ENCODE peak calls at places on chromosome 13, in five cellular contexts. One of them, this sample, is unnamed.

GRCh38 chr13:109787135-109787954 is 962 bp upstream of the IRS2 start:
- DNase-seq in aorta: peak; percentile 83
- DNase-seq in body of pancreas: peak; percentile 53
- DNase-seq in left lung: peak; percentile 84
- DNase-seq in heart left ventricle: peak; percentile 55
- DNase-seq in this sample: peak; percentile 43

GRCh38 chr13:75139291-75139690 is 342.7 kb downstream of the TBC1D4 start:
- DNase-seq in aorta: no peak
- DNase-seq in body of pancreas: no peak
- DNase-seq in left lung: no peak
- DNase-seq in heart left ventricle: no peak
- DNase-seq in this sample: no peak

GRCh38 chr13:30576528-30576927 is 41.2 kb upstream of the USPL1 start:
- DNase-seq in aorta: no peak
- DNase-seq in body of pancreas: peak; percentile 19
- DNase-seq in left lung: no peak
- DNase-seq in heart left ventricle: peak; percentile 32
- DNase-seq in this sample: peak; percentile 35

GRCh38 chr13:28761586-28761985 is 42.8 kb upstream of the SLC46A3 start:
- DNase-seq in aorta: no peak
- DNase-seq in body of pancreas: no peak
- DNase-seq in left lung: no peak
- DNase-seq in heart left ventricle: no peak
- DNase-seq in this sample: no peak

GRCh38 chr13:40172149-40172591 is 494.3 kb downstream of the FOXO1 start:
- DNase-seq in aorta: no peak
- DNase-seq in body of pancreas: no peak
- DNase-seq in left lung: peak; percentile 64
- DNase-seq in heart left ventricle: no peak
- DNase-seq in this sample: no peak

GRCh38 chr13:35954207-35954560 is 177.0 kb downstream of the DCLK1 start:
- DNase-seq in aorta: no peak
- DNase-seq in body of pancreas: no peak
- DNase-seq in left lung: no peak
- DNase-seq in heart left ventricle: no peak
- DNase-seq in this sample: no peak

GRCh38 chr13:62964522-62964921 is 1548.9 kb upstream of the PCDH20 start:
- DNase-seq in aorta: no peak
- DNase-seq in body of pancreas: no peak
- DNase-seq in left lung: no peak
- DNase-seq in heart left ventricle: no peak
- DNase-seq in this sample: peak; percentile 6

GRCh38 chr13:50707533-50708096 is 135.9 kb downstream of the DLEU7 start:
- DNase-seq in aorta: no peak
- DNase-seq in body of pancreas: no peak
- DNase-seq in left lung: no peak
- DNase-seq in heart left ventricle: no peak
- DNase-seq in this sample: peak; percentile 47

GRCh38 chr13:32309812-32310706 is 5.1 kb downstream of the ZAR1L start:
- DNase-seq in aorta: no peak
- DNase-seq in body of pancreas: no peak
- DNase-seq in left lung: no peak
- DNase-seq in heart left ventricle: no peak
- DNase-seq in this sample: peak; percentile 30

GRCh38 chr13:96109125-96109524 is 19.2 kb downstream of the HS6ST3 start:
- DNase-seq in aorta: no peak
- DNase-seq in body of pancreas: no peak
- DNase-seq in left lung: no peak
- DNase-seq in heart left ventricle: no peak
- DNase-seq in this sample: no peak

GRCh38 chr13:83333614-83334388 is 548.5 kb downstream of the SLITRK1 start:
- DNase-seq in aorta: no peak
- DNase-seq in body of pancreas: no peak
- DNase-seq in left lung: no peak
- DNase-seq in heart left ventricle: no peak
- DNase-seq in this sample: peak; percentile 16

GRCh38 chr13:72125561-72125960 is 258.6 kb upstream of the DACH1 start:
- DNase-seq in aorta: no peak
- DNase-seq in body of pancreas: no peak
- DNase-seq in left lung: no peak
- DNase-seq in heart left ventricle: no peak
- DNase-seq in this sample: no peak

GRCh38 chr13:79417741-79418140 is 11.7 kb upstream of the RBM26 start:
- DNase-seq in aorta: no peak
- DNase-seq in body of pancreas: no peak
- DNase-seq in left lung: no peak
- DNase-seq in heart left ventricle: no peak
- DNase-seq in this sample: no peak

GRCh38 chr13:97627566-97627965 is 193.6 kb downstream of the RAP2A start:
- DNase-seq in aorta: no peak
- DNase-seq in body of pancreas: peak; percentile 22
- DNase-seq in left lung: no peak
- DNase-seq in heart left ventricle: peak; percentile 39
- DNase-seq in this sample: peak; percentile 70

GRCh38 chr13:43572601-43573360 is 214.0 kb downstream of the ENOX1 start:
- DNase-seq in aorta: no peak
- DNase-seq in body of pancreas: no peak
- DNase-seq in left lung: no peak
- DNase-seq in heart left ventricle: no peak
- DNase-seq in this sample: peak; percentile 27

GRCh38 chr13:60398949-60399589 is 2.0 kb downstream of the TDRD3 start:
- DNase-seq in aorta: no peak
- DNase-seq in body of pancreas: peak; percentile 16
- DNase-seq in left lung: no peak
- DNase-seq in heart left ventricle: no peak
- DNase-seq in this sample: peak; percentile 11

GRCh38 chr13:40116008-40116407 is 460.5 kb downstream of the COG6 start:
- DNase-seq in aorta: no peak
- DNase-seq in body of pancreas: peak; percentile 86
- DNase-seq in left lung: no peak
- DNase-seq in heart left ventricle: no peak
- DNase-seq in this sample: no peak

GRCh38 chr13:53038993-53039392 is 10.4 kb downstream of the OLFM4 start:
- DNase-seq in aorta: no peak
- DNase-seq in body of pancreas: no peak
- DNase-seq in left lung: no peak
- DNase-seq in heart left ventricle: no peak
- DNase-seq in this sample: no peak

GRCh38 chr13:75769141-75769905 is 133.2 kb downstream of the LMO7 start:
- DNase-seq in aorta: no peak
- DNase-seq in body of pancreas: no peak
- DNase-seq in left lung: no peak
- DNase-seq in heart left ventricle: no peak
- DNase-seq in this sample: no peak

GRCh38 chr13:88142653-88143052 is 471.5 kb downstream of the SLITRK5 start:
- DNase-seq in aorta: no peak
- DNase-seq in body of pancreas: no peak
- DNase-seq in left lung: no peak
- DNase-seq in heart left ventricle: no peak
- DNase-seq in this sample: no peak
- H3K36me3 ChIP-seq in aorta: no peaks in the 10 kb centered on the region
- H3K36me3 ChIP-seq in body of pancreas: no peaks in the 10 kb centered on the region
- H3K36me3 ChIP-seq in left lung: no peaks in the 10 kb centered on the region
- H3K36me3 ChIP-seq in heart left ventricle: no peaks in the 10 kb centered on the region
- H3K36me3 ChIP-seq in this sample: no peaks in the 10 kb centered on the region

GRCh38 chr13:49258097-49258796 is 10.5 kb downstream of the CDADC1 start:
- DNase-seq in aorta: no peak
- DNase-seq in body of pancreas: no peak
- DNase-seq in left lung: no peak
- DNase-seq in heart left ventricle: no peak
- DNase-seq in this sample: no peak
- H3K4me3 ChIP-seq in aorta: no peak overlapping the region
- H3K4me3 ChIP-seq in body of pancreas: no peak overlapping the region
- H3K4me3 ChIP-seq in left lung: peak overlapping the region; percentile 9
- H3K4me3 ChIP-seq in heart left ventricle: peak overlapping the region; percentile 47
- H3K4me3 ChIP-seq in this sample: no peak overlapping the region

DNA sequence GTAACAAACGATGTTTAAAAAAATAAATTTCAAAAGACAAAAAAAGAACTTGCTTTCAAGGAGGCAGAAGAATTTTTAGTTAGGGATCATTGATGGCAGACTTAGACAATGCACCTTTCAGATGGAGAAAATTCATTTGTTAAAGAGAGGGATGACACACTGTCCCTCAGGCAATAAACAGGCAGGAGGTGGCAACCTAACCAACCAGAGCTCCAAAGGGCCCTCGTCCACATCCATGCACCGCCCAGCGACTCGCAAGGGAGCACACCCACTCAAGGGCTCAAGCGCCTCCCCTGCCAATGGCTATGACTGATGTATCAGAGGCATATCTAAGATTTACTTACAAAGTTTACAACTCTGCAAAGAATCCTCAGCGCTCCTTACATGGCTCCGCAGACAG is 81.9 kb downstream of the TUBGCP3 start:
- DNase-seq in aorta: no peak
- DNase-seq in body of pancreas: no peak
- DNase-seq in left lung: no peak
- DNase-seq in heart left ventricle: no peak
- DNase-seq in this sample: no peak
- H3K36me3 ChIP-seq in aorta: peaks cover 8% of the 10 kb centered on the region
- H3K36me3 ChIP-seq in body of pancreas: no peaks in the 10 kb centered on the region
- H3K36me3 ChIP-seq in left lung: no peaks in the 10 kb centered on the region
- H3K36me3 ChIP-seq in heart left ventricle: peaks cover 87% of the 10 kb centered on the region
- H3K36me3 ChIP-seq in this sample: peaks cover 20% of the 10 kb centered on the region

DNA sequence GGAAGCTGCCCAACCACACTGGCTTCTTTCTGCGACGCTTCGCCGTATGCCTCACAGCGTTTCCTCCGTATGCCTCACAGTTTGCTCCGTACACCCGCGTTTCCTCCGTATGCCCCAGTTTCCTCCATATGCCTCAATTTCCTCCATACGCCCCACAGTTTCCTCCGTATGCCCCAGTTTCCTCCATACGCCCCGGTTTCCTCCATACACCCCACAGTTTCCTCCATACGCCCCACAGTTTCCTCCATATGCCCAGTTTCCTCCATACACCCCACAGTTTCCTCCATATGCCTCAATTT is 22.6 kb downstream of the GAS6 start:
- DNase-seq in aorta: no peak
- DNase-seq in body of pancreas: no peak
- DNase-seq in left lung: no peak
- DNase-seq in heart left ventricle: no peak
- DNase-seq in this sample: no peak
- H3K4me3 ChIP-seq in aorta: no peak overlapping the region
- H3K4me3 ChIP-seq in body of pancreas: no peak overlapping the region
- H3K4me3 ChIP-seq in left lung: no peak overlapping the region
- H3K4me3 ChIP-seq in heart left ventricle: no peak overlapping the region
- H3K4me3 ChIP-seq in this sample: no peak overlapping the region

GRCh38 chr13:113820813-113821651 is 42.8 kb downstream of the GAS6 start:
- DNase-seq in aorta: peak; percentile 88
- DNase-seq in body of pancreas: peak; percentile 44
- DNase-seq in left lung: peak; percentile 80
- DNase-seq in heart left ventricle: peak; percentile 90
- DNase-seq in this sample: peak; percentile 83

GRCh38 chr13:113822266-113822665 is 41.6 kb downstream of the GAS6 start:
- DNase-seq in aorta: no peak
- DNase-seq in body of pancreas: no peak
- DNase-seq in left lung: peak; percentile 68
- DNase-seq in heart left ventricle: no peak
- DNase-seq in this sample: no peak

GRCh38 chr13:113822956-113823744 is 40.7 kb downstream of the GAS6 start:
- DNase-seq in aorta: no peak
- DNase-seq in body of pancreas: no peak
- DNase-seq in left lung: peak; percentile 76
- DNase-seq in heart left ventricle: no peak
- DNase-seq in this sample: no peak

GRCh38 chr13:113819731-113820715 is 43.9 kb downstream of the GAS6 start:
- DNase-seq in aorta: peak; percentile 77
- DNase-seq in body of pancreas: no peak
- DNase-seq in left lung: peak; percentile 77
- DNase-seq in heart left ventricle: no peak
- DNase-seq in this sample: peak; percentile 38

GRCh38 chr13:113821847-113822246 is 42.0 kb downstream of the GAS6 start:
- DNase-seq in aorta: peak; percentile 78
- DNase-seq in body of pancreas: no peak
- DNase-seq in left lung: peak; percentile 75
- DNase-seq in heart left ventricle: peak; percentile 54
- DNase-seq in this sample: no peak
- H3K36me3 ChIP-seq in aorta: peaks cover 10% of the 10 kb centered on the region
- H3K36me3 ChIP-seq in body of pancreas: peaks cover 4% of the 10 kb centered on the region
- H3K36me3 ChIP-seq in left lung: no peaks in the 10 kb centered on the region
- H3K36me3 ChIP-seq in heart left ventricle: peaks cover 48% of the 10 kb centered on the region
- H3K36me3 ChIP-seq in this sample: no peaks in the 10 kb centered on the region

GRCh38 chr13:95106562-95106961 is 194.7 kb downstream of the ABCC4 start:
- DNase-seq in aorta: no peak
- DNase-seq in body of pancreas: no peak
- DNase-seq in left lung: no peak
- DNase-seq in heart left ventricle: no peak
- DNase-seq in this sample: no peak
- H3K4me3 ChIP-seq in aorta: no peak overlapping the region
- H3K4me3 ChIP-seq in body of pancreas: no peak overlapping the region
- H3K4me3 ChIP-seq in left lung: no peak overlapping the region
- H3K4me3 ChIP-seq in heart left ventricle: no peak overlapping the region
- H3K4me3 ChIP-seq in this sample: no peak overlapping the region

DNA sequence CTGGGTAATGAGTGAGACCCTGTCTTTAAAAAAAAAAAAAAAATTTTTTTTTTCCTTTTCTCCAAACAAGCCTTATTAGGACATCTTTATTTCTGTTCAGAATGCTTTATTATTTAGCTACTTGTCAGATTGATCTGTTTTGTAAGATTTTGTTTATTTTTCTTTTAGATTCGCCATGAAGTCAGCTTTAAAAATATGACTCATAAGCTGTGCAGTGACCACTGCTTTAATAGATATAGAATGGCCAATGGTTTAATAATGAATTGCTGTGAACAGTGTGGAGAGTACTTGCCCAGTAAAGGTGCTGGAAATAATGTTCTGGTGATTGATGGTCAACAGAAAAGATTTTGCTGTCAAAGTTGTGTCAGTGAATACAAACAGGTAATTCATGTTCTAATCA is 47.7 kb downstream of the ZMYM2 start:
- DNase-seq in aorta: no peak
- DNase-seq in body of pancreas: no peak
- DNase-seq in left lung: no peak
- DNase-seq in heart left ventricle: no peak
- DNase-seq in this sample: no peak
- H3K36me3 ChIP-seq in aorta: peaks cover 4% of the 10 kb centered on the region
- H3K36me3 ChIP-seq in body of pancreas: no peaks in the 10 kb centered on the region
- H3K36me3 ChIP-seq in left lung: no peaks in the 10 kb centered on the region
- H3K36me3 ChIP-seq in heart left ventricle: peaks cover 88% of the 10 kb centered on the region
- H3K36me3 ChIP-seq in this sample: peaks cover 64% of the 10 kb centered on the region

DNA sequence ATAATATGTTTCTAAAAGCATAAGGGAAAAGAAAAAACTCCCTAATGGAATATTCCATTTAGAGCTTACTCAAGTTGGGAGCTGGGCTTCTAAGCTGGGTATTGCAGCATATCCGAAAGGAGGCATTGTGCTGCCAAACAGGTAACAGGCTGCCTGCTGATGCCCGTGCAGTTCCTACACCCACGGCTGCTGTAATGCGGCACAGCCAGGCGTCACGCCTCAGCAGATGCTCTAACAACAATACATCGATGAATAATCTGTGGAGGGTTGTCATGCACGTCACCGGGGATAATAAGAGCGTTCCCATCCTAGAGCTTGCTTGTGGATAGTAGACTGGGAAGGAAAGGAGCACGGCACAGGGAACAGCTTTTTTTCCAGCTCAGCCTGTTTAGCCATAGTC is 1582.1 kb upstream of the SLC10A2 start:
- DNase-seq in aorta: no peak
- DNase-seq in body of pancreas: no peak
- DNase-seq in left lung: no peak
- DNase-seq in heart left ventricle: no peak
- DNase-seq in this sample: no peak
- H3K4me3 ChIP-seq in aorta: no peak overlapping the region
- H3K4me3 ChIP-seq in body of pancreas: no peak overlapping the region
- H3K4me3 ChIP-seq in left lung: no peak overlapping the region
- H3K4me3 ChIP-seq in heart left ventricle: no peak overlapping the region
- H3K4me3 ChIP-seq in this sample: no peak overlapping the region

GRCh38 chr13:111370147-111370546 is 49.7 kb downstream of the TEX29 start:
- DNase-seq in aorta: no peak
- DNase-seq in body of pancreas: no peak
- DNase-seq in left lung: no peak
- DNase-seq in heart left ventricle: no peak
- DNase-seq in this sample: no peak
- H3K36me3 ChIP-seq in aorta: no peaks in the 10 kb centered on the region
- H3K36me3 ChIP-seq in body of pancreas: no peaks in the 10 kb centered on the region
- H3K36me3 ChIP-seq in left lung: no peaks in the 10 kb centered on the region
- H3K36me3 ChIP-seq in heart left ventricle: no peaks in the 10 kb centered on the region
- H3K36me3 ChIP-seq in this sample: no peaks in the 10 kb centered on the region

This sample was measured in SJCRH30.